ENCODE peak calls at places on chromosomes 13 and 19, in six cellular contexts. F is stomach, M is esophagus squamous epithelium, H is body of pancreas, A is sigmoid colon, G is adrenal gland. K is an unnamed sample.

GRCh38 chr13:33606692-33607091 is 211.3 kb upstream of the RFC3 start:
- DNase-seq in F (no peak), M (no peak), H (no peak), A (no peak), G (no peak), K (no peak)

GRCh38 chr13:30870049-30870884 is 35.8 kb upstream of the MEDAG start:
- DNase-seq in F (peak), M (no peak), H (peak), A (peak), G (peak), K (peak)

GRCh38 chr19:17829855-17830566 is 8.7 kb upstream of the INSL3 start:
- DNase-seq in F (no peak), M (no peak), H (peak), A (peak), G (peak), K (no peak)

GRCh38 chr19:21940684-21941083 is 70.1 kb downstream of the ZNF208 start:
- DNase-seq in F (no peak), M (no peak), H (no peak), A (no peak), G (no peak), K (no peak)

GRCh38 chr13:29713841-29714240 is 118.4 kb upstream of the SLC7A1 start:
- DNase-seq in F (no peak), M (no peak), H (no peak), A (no peak), G (no peak), K (peak)

GRCh38 chr13:110819203-110820014 is 95.5 kb downstream of the ANKRD10 start:
- DNase-seq in F (peak), M (no peak), H (peak), A (peak), G (peak), K (peak)

GRCh38 chr19:14113762-14114414 is 3.7 kb downstream of the PRKACA start:
- DNase-seq in F (no peak), M (no peak), H (peak), A (no peak), G (peak), K (peak)

GRCh38 chr13:28622286-28622685 is 36.6 kb upstream of the POMP start:
- DNase-seq in F (peak), M (no peak), H (peak), A (peak), G (peak), K (peak)

GRCh38 chr13:100392709-100393630 is 195.6 kb downstream of the GGACT start:
- DNase-seq in F (peak), M (peak), H (peak), A (peak), G (peak), K (peak)

GRCh38 chr19:35253316-35254286 is 4.8 kb downstream of the LSR start:
- DNase-seq in F (no peak), M (no peak), H (no peak), A (peak), G (peak), K (no peak)

GRCh38 chr19:2751438-2751830 is 11.6 kb upstream of the SLC39A3 start:
- DNase-seq in F (no peak), M (no peak), H (no peak), A (no peak), G (no peak), K (no peak)

GRCh38 chr13:102317593-102317992 is 84.3 kb downstream of the FGF14 start:
- DNase-seq in F (peak), M (no peak), H (peak), A (peak), G (peak), K (no peak)

GRCh38 chr13:77544765-77545316 is 9.3 kb downstream of the SCEL start:
- DNase-seq in F (no peak), M (no peak), H (no peak), A (no peak), G (no peak), K (no peak)

GRCh38 chr13:98504371-98504963 is 72.4 kb downstream of the STK24 start:
- DNase-seq in F (no peak), M (no peak), H (no peak), A (no peak), G (no peak), K (peak)

GRCh38 chr13:76707360-76707759 is 178.8 kb downstream of the KCTD12 start:
- DNase-seq in F (no peak), M (no peak), H (no peak), A (no peak), G (no peak), K (no peak)

DNA sequence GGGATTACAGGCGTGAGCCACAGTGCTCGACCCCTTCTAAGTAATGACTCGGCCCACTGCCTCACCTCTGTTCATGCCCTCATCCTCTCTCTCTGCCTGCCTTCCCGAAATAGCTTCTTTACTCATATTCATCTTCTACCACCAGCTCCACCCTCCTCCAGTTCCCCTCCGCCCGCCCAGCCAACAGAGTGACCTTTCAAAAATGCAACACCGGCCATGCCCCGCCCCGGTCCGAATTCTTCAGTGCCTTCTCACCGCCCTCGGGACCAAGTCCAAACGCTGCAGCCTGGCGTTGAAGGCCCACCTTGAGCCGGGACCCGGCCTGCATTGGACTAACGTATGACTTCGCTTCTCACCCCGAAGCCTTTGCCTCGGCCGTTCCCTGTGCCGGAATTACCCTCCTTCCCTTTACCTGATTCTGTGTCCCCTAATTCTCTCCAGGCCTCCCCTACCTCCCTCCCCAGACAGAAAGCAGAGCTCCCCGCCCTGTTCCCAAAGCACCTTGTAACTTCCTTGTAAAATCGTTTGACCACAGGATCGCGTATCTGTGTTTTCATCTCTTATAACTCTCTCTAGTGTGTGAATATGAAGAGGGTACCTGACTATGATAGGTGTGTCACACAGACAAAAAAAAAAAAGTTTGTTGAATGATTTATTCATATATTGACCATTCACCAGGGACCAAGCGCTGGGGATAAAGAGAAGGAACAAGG is 8.1 kb upstream of the MUC16 start:
- DNase-seq in F (no peak), M (no peak), H (no peak), A (no peak), G (no peak), K (no peak)
- TF ChIP-seq POLR2A in F (no peak), M (no peak), H (no peak), A (no peak), G (no peak), K (no peak)

GRCh38 chr19:16495982-16496612 is at the start of the genes C19orf44 and CALR3:
- DNase-seq in F (peak), M (peak), H (peak), A (peak), G (peak), K (peak)
- TF ChIP-seq CTCF in F (no peak), M (peak), H (peak), A (no peak), G (peak), K (no peak)

GRCh38 chr19:48754950-48755645 is at the start of gene FGF21:
- DNase-seq in F (no peak), M (no peak), H (peak), A (no peak), G (no peak), K (no peak)

GRCh38 chr19:48750771-48751504 is 1.5 kb downstream of the FUT1 start:
- DNase-seq in F (peak), M (no peak), H (peak), A (no peak), G (no peak), K (peak)

GRCh38 chr19:48750351-48750750 is 2.1 kb downstream of the FUT1 start:
- DNase-seq in F (no peak), M (no peak), H (peak), A (no peak), G (no peak), K (no peak)

GRCh38 chr19:48751835-48752510 is 468 bp downstream of the FUT1 start:
- DNase-seq in F (no peak), M (no peak), H (no peak), A (no peak), G (no peak), K (peak)

GRCh38 chr19:48752511-48753365 is at the start of gene FUT1:
- DNase-seq in F (peak), M (no peak), H (peak), A (peak), G (peak), K (peak)
- H3K4me3 ChIP-seq in F (peak), M (peak), H (peak), A (peak), G (peak), K (peak)

DNA sequence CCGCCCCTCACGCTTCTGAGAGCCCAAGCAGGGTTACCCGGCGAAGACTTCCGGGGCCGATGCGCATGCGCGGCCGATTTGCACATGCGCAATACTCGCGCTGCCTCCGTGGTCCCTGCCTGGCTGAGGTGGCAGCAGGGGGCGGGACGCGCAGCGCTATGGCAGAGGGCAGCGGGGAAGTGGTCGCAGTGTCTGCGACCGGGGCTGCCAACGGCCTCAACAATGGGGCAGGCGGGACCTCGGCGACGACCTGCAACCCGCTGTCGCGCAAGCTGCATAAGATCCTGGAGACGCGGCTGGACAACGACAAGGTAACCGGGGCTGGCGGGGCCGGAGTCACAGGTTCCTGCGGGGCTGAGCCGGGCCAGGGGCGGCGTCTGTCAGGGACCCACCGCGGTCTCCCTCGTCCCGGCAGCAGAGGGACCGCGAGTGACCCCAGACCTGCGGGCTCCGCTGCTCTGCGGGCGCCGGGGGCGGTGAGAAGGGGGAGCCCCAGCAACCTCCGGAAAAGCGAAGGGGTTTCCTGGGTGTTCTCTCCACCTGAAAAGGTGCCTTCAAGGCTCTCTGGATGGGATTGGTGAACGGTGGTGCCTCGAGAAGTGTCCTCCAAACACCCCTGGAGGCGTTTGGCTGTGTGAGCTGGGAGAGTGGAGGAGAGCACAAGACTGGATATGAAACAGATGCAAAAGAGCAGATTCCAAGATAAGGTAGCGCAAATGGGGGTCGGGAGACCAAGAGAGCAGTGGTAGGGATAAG is at the start of gene COG6:
- DNase-seq in F (peak), M (peak), H (peak), A (peak), G (peak), K (peak)
- TF ChIP-seq POLR2A in F (no peak), M (no peak), H (peak), A (no peak), G (peak), K (peak)